ENCODE peak calls at places on chromosomes 5 and 9, in seven cellular contexts. Z is HCT116, J is H1, N is HepG2, W is SK-N-SH, G is K562, P is GM12878. U is an unnamed sample.

GRCh38 chr5:133316346-133317343 is 264.8 kb downstream of the HSPA4 start:
- DNase-seq in Z (peak), J (peak), N (peak), W (no peak), G (peak), P (no peak), U (no peak)

GRCh38 chr5:150175536-150175935 is 9.0 kb downstream of the CDX1 start:
- DNase-seq in Z (peak), J (no peak), N (peak), W (peak), G (peak), P (no peak), U (no peak)

GRCh38 chr9:14318934-14319513 is 5.1 kb upstream of the NFIB start:
- DNase-seq in Z (no peak), J (no peak), N (no peak), W (no peak), G (no peak), P (no peak), U (no peak)

GRCh38 chr5:8508196-8508595 is 639.2 kb downstream of the MTRR start:
- DNase-seq in Z (no peak), J (no peak), N (no peak), W (no peak), G (no peak), P (no peak), U (no peak)

GRCh38 chr9:118961857-118962256 is 407.4 kb downstream of the BRINP1 start:
- DNase-seq in Z (no peak), J (peak), N (no peak), W (no peak), G (no peak), P (no peak), U (no peak)

GRCh38 chr5:151239237-151239861 is 13.6 kb upstream of the GM2A start:
- DNase-seq in Z (peak), J (no peak), N (peak), W (peak), G (peak), P (no peak), U (peak)

GRCh38 chr5:55601209-55601618 is 66.5 kb upstream of the PLPP1 start:
- DNase-seq in Z (no peak), J (no peak), N (peak), W (no peak), G (no peak), P (no peak), U (peak)

GRCh38 chr5:8940934-8941333 is 604.9 kb downstream of the SEMA5A start:
- DNase-seq in Z (no peak), J (no peak), N (no peak), W (no peak), G (no peak), P (no peak), U (no peak)

GRCh38 chr5:113183694-113184093 is 207.1 kb downstream of the DCP2 start:
- DNase-seq in Z (no peak), J (no peak), N (no peak), W (no peak), G (no peak), P (no peak), U (no peak)

GRCh38 chr5:115810776-115811175 is 5.7 kb downstream of the CDO1 start:
- DNase-seq in Z (no peak), J (no peak), N (no peak), W (no peak), G (no peak), P (no peak), U (no peak)

GRCh38 chr5:53381-54174 is 38.4 kb upstream of the PLEKHG4B start:
- DNase-seq in Z (no peak), J (peak), N (no peak), W (peak), G (peak), P (no peak), U (peak)

GRCh38 chr9:14652729-14653377 is 40.4 kb downstream of the ZDHHC21 start:
- DNase-seq in Z (no peak), J (no peak), N (peak), W (peak), G (no peak), P (no peak), U (peak)

GRCh38 chr9:68454579-68455334 is 85.9 kb downstream of the TMEM252 start:
- DNase-seq in Z (no peak), J (no peak), N (no peak), W (no peak), G (no peak), P (no peak), U (no peak)

GRCh38 chr5:119036101-119036762 is 34.7 kb upstream of the DMXL1 start:
- DNase-seq in Z (peak), J (no peak), N (no peak), W (no peak), G (no peak), P (no peak), U (no peak)
- TF ChIP-seq JUND in Z (peak), J (no peak), N (no peak), W (peak), G (peak), P (no peak), U (no peak)

GRCh38 chr5:177309351-177310191 is 2.1 kb downstream of the MXD3 start:
- DNase-seq in Z (peak), J (peak), N (peak), W (peak), G (peak), P (no peak), U (peak)
- TF ChIP-seq JUND in Z (no peak), J (no peak), N (no peak), W (no peak), G (peak), P (no peak), U (no peak)

DNA sequence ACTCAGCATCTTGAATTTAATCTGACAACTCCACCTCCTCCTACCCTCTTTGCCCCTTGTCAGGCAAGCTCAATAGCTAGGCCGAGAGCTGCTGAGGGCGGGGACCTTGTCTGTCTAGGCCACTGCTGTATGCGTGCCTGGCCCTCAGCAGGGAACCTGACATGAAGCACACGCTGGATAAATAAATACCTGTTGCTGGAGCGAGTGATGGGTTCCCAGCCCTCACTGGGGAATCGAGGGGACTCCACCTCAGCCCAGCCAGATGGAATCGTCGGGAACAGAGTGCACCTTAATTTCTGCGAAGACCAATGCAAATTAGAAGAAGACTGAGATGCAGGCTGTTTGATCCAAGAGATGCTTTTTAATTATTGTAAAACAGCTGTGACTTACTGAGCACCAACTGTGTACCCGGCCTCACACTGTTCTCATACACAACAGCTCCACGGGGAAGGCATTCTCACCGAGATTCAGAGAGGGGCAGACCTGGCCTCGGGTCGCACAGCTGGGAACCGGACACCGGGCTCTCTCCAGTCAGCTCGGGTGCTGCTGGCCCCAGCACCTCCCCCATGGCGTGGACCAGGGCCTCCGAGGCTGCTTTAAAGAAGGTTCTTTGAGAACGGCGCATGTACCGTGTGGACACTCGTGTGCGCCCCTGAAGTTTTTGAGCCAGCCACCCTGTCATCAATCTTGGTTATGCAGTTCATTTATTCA is 109.7 kb upstream of the IER5L start:
- DNase-seq in Z (no peak), J (no peak), N (no peak), W (no peak), G (no peak), P (no peak), U (no peak)
- TF ChIP-seq JUND in Z (no peak), J (no peak), N (no peak), W (no peak), G (no peak), P (no peak), U (no peak)

DNA sequence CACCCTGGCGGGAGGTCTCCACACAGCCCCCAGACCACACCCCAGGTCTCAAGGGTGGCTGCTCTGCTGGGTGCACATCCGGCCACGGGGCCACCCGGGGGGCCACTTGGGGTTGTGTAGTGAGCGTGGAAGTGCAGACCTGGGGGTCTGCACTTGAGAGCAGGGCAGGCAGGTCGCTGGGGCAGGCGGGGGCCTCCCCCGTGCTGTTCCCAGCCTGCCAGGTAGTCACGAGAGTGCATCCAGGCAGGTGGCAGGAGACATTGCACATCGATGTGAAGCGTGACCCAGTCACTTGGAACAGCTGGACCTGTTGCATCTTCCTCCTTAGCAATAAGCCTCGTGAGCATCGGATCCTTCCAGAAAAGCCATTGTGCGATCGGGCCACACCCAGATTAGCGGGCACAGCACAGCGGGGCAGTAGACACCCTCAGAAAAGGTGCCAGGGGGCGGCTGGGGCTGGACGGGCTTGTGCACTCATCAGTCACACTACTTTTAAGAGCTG is 4.8 kb upstream of the ENTPD8 start:
- DNase-seq in Z (no peak), J (no peak), N (no peak), W (no peak), G (no peak), P (no peak), U (no peak)
- TF ChIP-seq JUND in Z (no peak), J (no peak), N (no peak), W (no peak), G (no peak), P (no peak), U (no peak)

GRCh38 chr5:139611703-139612584 is 36.2 kb upstream of the CXXC5 start:
- DNase-seq in Z (no peak), J (no peak), N (no peak), W (no peak), G (no peak), P (no peak), U (no peak)
- TF ChIP-seq JUND in Z (no peak), J (no peak), N (no peak), W (no peak), G (no peak), P (no peak), U (no peak)

GRCh38 chr5:132090107-132090506 is 16.5 kb downstream of the CSF2 start:
- DNase-seq in Z (peak), J (no peak), N (no peak), W (no peak), G (no peak), P (no peak), U (no peak)
- TF ChIP-seq JUND in Z (peak), J (no peak), N (no peak), W (peak), G (peak), P (no peak), U (no peak)

DNA sequence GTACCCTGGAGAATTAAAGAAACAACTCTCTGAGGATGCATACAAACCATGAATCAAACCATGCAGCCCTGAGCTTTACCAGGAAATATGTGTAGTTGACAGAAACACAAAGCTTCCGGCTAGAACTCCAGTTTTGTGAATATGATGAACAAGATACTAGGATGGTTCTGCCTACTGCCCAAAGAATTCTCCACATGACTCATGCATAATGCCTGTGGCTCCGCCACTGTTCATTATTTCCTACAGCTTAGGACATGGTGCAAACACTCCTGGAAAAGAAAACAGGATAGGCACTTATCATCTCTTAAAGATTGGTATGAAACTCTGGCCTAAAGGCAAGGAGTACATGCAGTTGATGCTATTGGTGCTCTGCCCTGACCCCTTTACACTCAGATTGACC is 343.3 kb downstream of the DNAH5 start:
- DNase-seq in Z (no peak), J (no peak), N (no peak), W (no peak), G (no peak), P (no peak), U (no peak)
- TF ChIP-seq JUND in Z (no peak), J (no peak), N (no peak), W (peak), G (no peak), P (no peak), U (no peak)

DNA sequence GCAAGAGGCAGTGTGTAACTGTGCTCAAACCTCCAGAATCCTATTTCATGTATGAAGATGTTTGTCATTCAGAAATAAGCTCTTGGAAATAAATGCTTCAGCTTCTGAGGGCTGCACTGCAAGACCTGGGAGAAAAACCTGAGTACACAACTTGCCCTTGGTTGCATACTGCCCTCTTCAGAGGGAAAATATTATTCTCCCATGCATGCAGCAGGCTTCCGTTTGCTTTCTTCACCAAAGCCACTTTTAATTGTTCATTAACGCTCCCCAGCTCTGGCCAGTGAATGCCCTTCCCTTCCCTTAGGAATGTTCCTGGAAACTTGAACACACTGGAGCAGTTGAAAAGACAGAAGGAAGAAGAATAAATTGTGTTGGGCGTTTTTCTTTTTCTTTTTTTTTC is 2.5 kb upstream of the WHRN start:
- DNase-seq in Z (no peak), J (no peak), N (peak), W (no peak), G (no peak), P (no peak), U (peak)
- TF ChIP-seq JUND in Z (no peak), J (no peak), N (no peak), W (no peak), G (no peak), P (no peak), U (no peak)

GRCh38 chr5:141040093-141040762 is 10.9 kb upstream of the PCDHB1 start:
- DNase-seq in Z (peak), J (peak), N (no peak), W (peak), G (no peak), P (no peak), U (peak)
- TF ChIP-seq JUND in Z (no peak), J (no peak), N (no peak), W (no peak), G (no peak), P (no peak), U (no peak)

GRCh38 chr9:77997611-77998349 is 33.8 kb downstream of the GNAQ start:
- DNase-seq in Z (no peak), J (no peak), N (no peak), W (peak), G (no peak), P (no peak), U (no peak)

GRCh38 chr9:78001946-78002731 is 29.5 kb downstream of the GNAQ start:
- DNase-seq in Z (no peak), J (no peak), N (peak), W (no peak), G (no peak), P (no peak), U (no peak)

GRCh38 chr9:78000221-78000620 is 31.4 kb downstream of the GNAQ start:
- DNase-seq in Z (no peak), J (no peak), N (no peak), W (no peak), G (no peak), P (no peak), U (no peak)

GRCh38 chr9:77999231-77999631 is 32.4 kb downstream of the GNAQ start:
- DNase-seq in Z (no peak), J (no peak), N (no peak), W (no peak), G (no peak), P (no peak), U (no peak)

DNA sequence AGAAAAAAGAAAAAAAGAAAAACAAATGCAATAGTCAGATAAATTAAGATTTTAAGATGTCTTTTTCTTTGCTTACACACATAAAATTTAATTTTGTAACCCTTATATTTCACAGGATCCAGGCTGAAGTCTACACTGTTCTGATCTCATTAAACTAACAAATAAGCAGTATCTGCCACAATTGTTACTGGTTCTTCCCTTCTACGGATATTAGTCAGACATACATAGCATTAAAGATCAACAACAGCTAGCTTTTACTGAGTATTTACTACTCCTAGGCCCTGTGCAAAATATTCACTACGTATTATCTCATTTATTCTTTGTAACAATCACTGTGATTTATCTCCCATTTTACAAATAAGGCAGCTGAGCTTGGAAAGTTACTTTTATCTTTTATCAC is 34.9 kb downstream of the GNAQ start:
- DNase-seq in Z (no peak), J (no peak), N (no peak), W (no peak), G (no peak), P (no peak), U (no peak)
- TF ChIP-seq JUND in Z (no peak), J (no peak), N (no peak), W (no peak), G (no peak), P (no peak), U (no peak)

U was measured in T47D.